ENCODE peak calls at places on chromosomes 5 and 9, in seven cellular contexts. P is mesothelial cell of epicardium, L is NB4, S is brain microvascular endothelial cell, W is sigmoid colon, D is lower lobe of right lung, C is heart left ventricle. B is an unnamed sample.

GRCh38 chr9:126160067-126160853 is 166.4 kb upstream of the MVB12B start:
- DNase-seq in P (no peak), L (no peak), S (no peak), W (no peak), D (no peak), C (peak; percentile 30), B (no peak)

GRCh38 chr5:150778517-150779396 is at the start of gene SMIM3:
- DNase-seq in P (peak; percentile 65), L (peak; percentile 80), S (peak; percentile 44), W (peak; percentile 94), D (peak; percentile 88), C (peak; percentile 93), B (peak; percentile 74)

GRCh38 chr5:74995931-74996330 is 56.4 kb downstream of the GCNT4 start:
- DNase-seq in P (no peak), L (no peak), S (no peak), W (no peak), D (no peak), C (no peak), B (no peak)

GRCh38 chr5:176776141-176776865 is 34.1 kb upstream of the UNC5A start:
- DNase-seq in P (no peak), L (no peak), S (no peak), W (peak; percentile 35), D (no peak), C (no peak), B (no peak)

GRCh38 chr9:34656992-34657391 is 5.0 kb downstream of the IL11RA start:
- DNase-seq in P (no peak), L (no peak), S (no peak), W (no peak), D (no peak), C (no peak), B (no peak)

GRCh38 chr5:75200776-75201175 is 35.9 kb downstream of the ANKRD31 start:
- DNase-seq in P (no peak), L (no peak), S (no peak), W (no peak), D (no peak), C (no peak), B (no peak)

GRCh38 chr9:36034234-36034633 is 2.5 kb upstream of the RECK start:
- DNase-seq in P (no peak), L (no peak), S (no peak), W (no peak), D (no peak), C (no peak), B (no peak)

GRCh38 chr5:72387985-72388384 is 67.8 kb downstream of the PTCD2 start:
- DNase-seq in P (no peak), L (no peak), S (peak; percentile 77), W (no peak), D (no peak), C (no peak), B (no peak)

GRCh38 chr5:150317048-150318003 is 14.6 kb upstream of the ARSI start:
- DNase-seq in P (no peak), L (peak; percentile 75), S (peak; percentile 95), W (no peak), D (no peak), C (no peak), B (no peak)

GRCh38 chr9:35035851-35036701 is 36.3 kb downstream of the VCP start:
- DNase-seq in P (no peak), L (no peak), S (peak; percentile 51), W (peak; percentile 74), D (peak; percentile 64), C (peak; percentile 85), B (no peak)

GRCh38 chr5:2542026-2542425 is 209.5 kb downstream of the IRX2 start:
- DNase-seq in P (no peak), L (no peak), S (no peak), W (no peak), D (no peak), C (no peak), B (no peak)

GRCh38 chr9:113160571-113160970 is 9.8 kb downstream of the SLC31A2 start:
- DNase-seq in P (no peak), L (no peak), S (no peak), W (no peak), D (no peak), C (no peak), B (no peak)

GRCh38 chr5:13946111-13946510 is 1.6 kb upstream of the DNAH5 start:
- DNase-seq in P (no peak), L (no peak), S (no peak), W (no peak), D (no peak), C (no peak), B (no peak)

GRCh38 chr5:142767178-142767577 is 3.0 kb upstream of the ARHGAP26 start:
- DNase-seq in P (no peak), L (no peak), S (no peak), W (no peak), D (no peak), C (no peak), B (no peak)

GRCh38 chr9:137221477-137222111 is 446 bp downstream of the RNF208 start:
- DNase-seq in P (no peak), L (no peak), S (no peak), W (no peak), D (no peak), C (no peak), B (peak; percentile 62)

GRCh38 chr5:60463179-60463868 is 236.6 kb downstream of the DEPDC1B start:
- DNase-seq in P (no peak), L (no peak), S (peak; percentile 88), W (no peak), D (no peak), C (no peak), B (no peak)

GRCh38 chr5:122458278-122458872 is 146.3 kb downstream of the SNCAIP start:
- DNase-seq in P (no peak), L (peak; percentile 24), S (peak; percentile 24), W (no peak), D (no peak), C (no peak), B (no peak)

GRCh38 chr5:17436345-17436744 is 61.7 kb upstream of the TAF11L2 start:
- DNase-seq in P (no peak), L (peak; percentile 81), S (no peak), W (no peak), D (no peak), C (no peak), B (no peak)

GRCh38 chr9:135216236-135216635 is 128.8 kb downstream of the OLFM1 start:
- DNase-seq in P (no peak), L (no peak), S (no peak), W (peak; percentile 44), D (peak; percentile 32), C (peak; percentile 37), B (no peak)

GRCh38 chr5:180090769-180091546 is 19.4 kb upstream of the RNF130 start:
- DNase-seq in P (no peak), L (peak; percentile 72), S (peak; percentile 36), W (no peak), D (no peak), C (peak; percentile 43), B (no peak)

GRCh38 chr5:142475102-142475501 is 150.3 kb upstream of the SPRY4 start:
- DNase-seq in P (no peak), L (no peak), S (no peak), W (no peak), D (no peak), C (no peak), B (no peak)

GRCh38 chr5:45696206-45696836 is at the start of gene HCN1:
- DNase-seq in P (peak; percentile 71), L (no peak), S (peak; percentile 37), W (peak; percentile 76), D (peak; percentile 81), C (peak; percentile 83), B (peak; percentile 83)

GRCh38 chr9:134965421-134965820 is 47.7 kb upstream of the FCN1 start:
- DNase-seq in P (no peak), L (no peak), S (no peak), W (peak; percentile 35), D (peak; percentile 57), C (no peak), B (no peak)

DNA sequence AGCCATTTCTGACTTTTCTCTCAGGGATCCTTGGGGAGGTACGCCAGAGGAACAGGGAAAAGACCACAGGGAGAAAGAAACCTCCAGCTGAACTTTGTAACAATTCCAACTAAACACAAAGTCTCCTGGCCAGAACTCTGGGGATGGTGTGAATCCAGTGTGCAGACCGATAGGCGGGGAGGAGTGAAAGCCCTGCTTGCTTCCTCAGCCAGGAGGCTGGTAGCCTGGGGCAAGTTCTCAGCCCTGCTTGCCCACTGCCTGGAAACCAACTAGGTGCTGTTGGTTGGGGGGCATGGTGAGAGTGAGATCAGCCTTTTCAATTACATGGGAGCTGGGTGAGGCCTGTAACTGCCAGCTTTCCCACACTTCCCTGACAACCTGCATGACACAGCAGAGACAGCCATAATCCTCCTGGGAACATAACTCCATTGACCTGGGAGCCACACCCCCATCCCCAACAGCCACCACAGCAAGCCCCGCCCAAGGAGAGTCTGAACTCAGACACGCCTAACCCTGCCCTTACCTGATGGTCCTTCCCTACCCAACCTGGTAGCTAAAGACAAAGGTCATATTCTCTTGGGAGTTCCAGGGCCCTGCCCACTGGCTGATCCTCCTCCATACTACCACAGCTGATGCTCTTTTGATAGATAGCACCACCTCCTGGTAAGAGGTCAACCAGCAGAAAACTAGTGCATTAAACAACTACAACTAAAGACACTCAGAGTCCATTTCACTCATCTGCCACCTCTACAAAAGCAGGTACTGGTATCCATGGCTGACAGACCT is 100.1 kb upstream of the TNFAIP8 start:
- DNase-seq in P (no peak), L (peak; percentile 38), S (no peak), W (no peak), D (no peak), C (no peak), B (no peak)
- TF ChIP-seq CTCF in P (no peak), L (no peak), S (peak; percentile 33), W (no peak), D (no peak), C (no peak), B (no peak)

DNA sequence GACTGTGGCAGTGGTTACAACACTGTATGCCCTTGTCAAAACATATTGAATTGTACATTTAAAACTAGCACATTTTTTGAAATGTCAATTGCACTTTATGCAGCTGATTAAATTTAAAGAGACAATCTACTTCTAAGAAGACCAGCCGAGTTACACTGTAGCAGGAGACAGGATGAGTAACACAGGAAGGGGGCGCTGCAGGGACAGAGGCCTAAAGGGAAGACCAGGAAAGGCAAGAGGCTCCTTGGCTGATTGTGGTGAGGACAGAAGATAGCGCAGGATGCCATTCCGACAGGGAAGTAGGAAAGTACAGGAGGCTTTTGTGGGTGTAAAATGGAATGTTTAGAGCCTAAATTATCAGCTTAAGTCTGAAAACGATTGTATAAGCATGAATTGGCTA is 28.2 kb upstream of the PPP2R2B start:
- DNase-seq in P (no peak), L (peak; percentile 9), S (no peak), W (no peak), D (no peak), C (no peak), B (no peak)
- TF ChIP-seq CTCF in P (no peak), L (peak; percentile 15), S (peak; percentile 45), W (no peak), D (no peak), C (no peak), B (peak; percentile 29)

GRCh38 chr9:132239999-132240859 is 78.4 kb downstream of the NTNG2 start:
- DNase-seq in P (no peak), L (no peak), S (no peak), W (no peak), D (peak; percentile 51), C (no peak), B (no peak)
- TF ChIP-seq CTCF in P (no peak), L (no peak), S (no peak), W (no peak), D (no peak), C (no peak), B (no peak)

DNA sequence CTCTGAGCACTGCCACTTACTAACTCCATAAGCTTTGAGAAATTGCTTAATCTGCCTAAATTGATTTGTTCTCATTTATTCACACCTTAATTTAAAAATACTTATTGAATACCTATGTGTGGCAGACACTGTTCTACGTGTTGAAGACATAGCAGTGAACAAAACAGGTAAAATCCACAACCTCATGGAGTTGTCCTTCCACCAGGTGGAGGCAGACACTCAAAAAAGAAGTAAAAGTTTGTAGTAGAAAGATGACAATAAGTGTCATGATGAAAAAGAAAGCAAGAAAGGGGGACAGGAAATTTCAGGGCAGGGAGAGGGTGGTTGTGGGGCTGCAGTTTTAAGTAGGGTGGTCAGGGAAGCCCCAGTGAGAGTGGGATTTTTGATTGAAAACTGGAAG is 94.9 kb downstream of the SREK1 start:
- DNase-seq in P (no peak), L (no peak), S (no peak), W (no peak), D (no peak), C (no peak), B (no peak)
- TF ChIP-seq CTCF in P (no peak), L (peak; percentile 13), S (peak; percentile 35), W (no peak), D (no peak), C (peak; percentile 15), B (peak; percentile 55)

B was measured in progenitor cell of endocrine pancreas.